ENCODE peak calls at places on chromosomes 2 and 18, in ten cellular contexts. G is prostate gland; B is right atrium auricular region; P is CD8-positive, alpha-beta T cell; S is cardiac fibroblast; X is WERI-Rb-1; K is lower lobe of right lung; I is right lobe of liver; O is BJ; Z is fibroblast of lung. L is an unnamed sample.

GRCh38 chr2:118095610-118096009 is 7.3 kb downstream of the INSIG2 start:
- DNase-seq in S (peak), Z (no peak), X (no peak), K (no peak), O (no peak), P (no peak), B (no peak), G (no peak), I (no peak), L (no peak)

GRCh38 chr2:240303896-240304745 is 131.3 kb upstream of the GPC1 start:
- DNase-seq in X (no peak), K (no peak), S (no peak), G (no peak), O (no peak), P (peak), I (no peak), Z (no peak), B (peak), L (peak)

GRCh38 chr18:46829947-46830346 is 73.1 kb upstream of the ST8SIA5 start:
- DNase-seq in S (no peak), Z (no peak), B (no peak), I (no peak), X (no peak), G (no peak), K (no peak), P (no peak), O (no peak), L (no peak)

GRCh38 chr18:79579807-79580480 is 99.7 kb upstream of the CTDP1 start:
- DNase-seq in X (peak), K (peak), P (no peak), O (no peak), Z (no peak), I (peak), B (no peak), G (no peak), S (no peak), L (peak)

GRCh38 chr2:128454980-128455709 is 136.5 kb upstream of the HS6ST1 start:
- DNase-seq in O (no peak), Z (no peak), S (no peak), X (no peak), I (no peak), G (no peak), P (peak), B (peak), K (no peak), L (no peak)

GRCh38 chr18:45589559-45590041 is 25.7 kb upstream of the SLC14A2 start:
- DNase-seq in X (no peak), G (no peak), P (no peak), I (no peak), O (peak), Z (peak), S (peak), B (no peak), K (no peak), L (no peak)

GRCh38 chr2:85405076-85405402 is 5.1 kb downstream of the CAPG start:
- DNase-seq in O (no peak), B (no peak), I (no peak), Z (no peak), K (no peak), X (no peak), P (no peak), G (no peak), S (no peak), L (no peak)

GRCh38 chr2:51003345-51004192 is 28.4 kb downstream of the NRXN1 start:
- DNase-seq in Z (no peak), I (no peak), S (peak), P (no peak), B (no peak), K (no peak), G (no peak), X (no peak), O (no peak), L (no peak)

GRCh38 chr2:233015048-233015645 is 2.1 kb upstream of the NGEF start:
- DNase-seq in O (no peak), K (no peak), G (no peak), X (no peak), P (no peak), B (no peak), S (no peak), Z (no peak), I (no peak), L (no peak)

GRCh38 chr18:79627750-79628294 is 51.8 kb upstream of the CTDP1 start:
- DNase-seq in Z (no peak), X (peak), O (no peak), B (no peak), I (no peak), S (no peak), G (no peak), K (no peak), P (no peak), L (peak)

GRCh38 chr2:65367517-65367916 is 64.9 kb downstream of the SPRED2 start:
- DNase-seq in X (no peak), B (no peak), G (peak), P (no peak), S (peak), K (no peak), O (peak), Z (peak), I (no peak), L (no peak)

GRCh38 chr2:233354971-233355574 is 779 bp downstream of the DGKD start:
- DNase-seq in Z (peak), G (peak), K (peak), B (no peak), S (peak), P (no peak), O (no peak), X (no peak), I (peak), L (no peak)

GRCh38 chr2:168452781-168453180 is 3.3 kb upstream of the CERS6 start:
- DNase-seq in S (no peak), X (no peak), Z (no peak), B (no peak), P (no peak), G (no peak), I (no peak), O (no peak), K (no peak), L (no peak)

GRCh38 chr2:232873292-232873908 is 3.3 kb downstream of the SNORC start:
- DNase-seq in B (no peak), O (no peak), S (no peak), K (no peak), P (no peak), X (no peak), I (no peak), G (no peak), Z (no peak), L (no peak)

GRCh38 chr2:160730296-160730995 is 236.8 kb upstream of the RBMS1 start:
- DNase-seq in X (peak), P (no peak), Z (no peak), S (no peak), G (no peak), O (no peak), K (no peak), B (no peak), I (no peak), L (no peak)

GRCh38 chr2:144115892-144116291 is 404.0 kb downstream of the ZEB2 start:
- DNase-seq in G (no peak), S (peak), Z (peak), B (no peak), P (no peak), I (no peak), K (no peak), O (no peak), X (no peak), L (no peak)

GRCh38 chr18:62919109-62919838 is 203.9 kb downstream of the PHLPP1 start:
- DNase-seq in G (no peak), B (no peak), Z (peak), X (peak), O (no peak), S (no peak), K (no peak), P (no peak), I (no peak), L (no peak)

GRCh38 chr2:119929537-119929936 is 83.3 kb upstream of the EPB41L5 start:
- DNase-seq in K (no peak), G (no peak), X (no peak), O (no peak), Z (no peak), B (no peak), S (no peak), I (no peak), P (no peak), L (no peak)

GRCh38 chr18:681985-682384 is 24.5 kb downstream of the TYMS start:
- DNase-seq in P (no peak), B (no peak), S (no peak), G (no peak), O (no peak), Z (no peak), I (no peak), X (no peak), K (no peak), L (no peak)

GRCh38 chr2:150477347-150477746 is 10.1 kb downstream of the RND3 start:
- DNase-seq in Z (peak), S (peak), X (peak), O (no peak), G (no peak), K (no peak), B (no peak), P (no peak), I (no peak), L (no peak)

GRCh38 chr18:10164241-10165160 is 250.7 kb downstream of the VAPA start:
- DNase-seq in Z (no peak), K (no peak), S (no peak), X (peak), G (no peak), B (no peak), P (no peak), I (no peak), O (no peak), L (no peak)

GRCh38 chr2:47592381-47592780 is 189.4 kb downstream of the MSH2 start:
- DNase-seq in P (no peak), K (no peak), Z (no peak), B (no peak), X (no peak), O (no peak), I (no peak), S (no peak), G (no peak), L (no peak)
- TF ChIP-seq CTCF in P (no peak), K (no peak), Z (no peak), B (no peak), X (no peak), O (no peak), I (no peak), S (no peak), G (no peak), L (no peak)

GRCh38 chr2:9797086-9797485 is 46.2 kb upstream of the TAF1B start:
- DNase-seq in X (no peak), I (peak), Z (no peak), O (no peak), B (no peak), S (no peak), P (no peak), G (no peak), K (no peak), L (no peak)

GRCh38 chr2:9793918-9794717 is 49.2 kb upstream of the TAF1B start:
- DNase-seq in X (peak), I (peak), Z (no peak), S (no peak), B (no peak), G (no peak), K (peak), O (no peak), P (no peak), L (no peak)

GRCh38 chr2:9795071-9795470 is 48.2 kb upstream of the TAF1B start:
- DNase-seq in I (peak), B (no peak), Z (no peak), G (no peak), K (no peak), S (no peak), X (no peak), O (no peak), P (no peak), L (no peak)

GRCh38 chr2:9797681-9798556 is 45.4 kb upstream of the TAF1B start:
- DNase-seq in K (no peak), O (no peak), P (no peak), S (no peak), I (peak), B (no peak), G (peak), X (peak), Z (no peak), L (peak)

DNA sequence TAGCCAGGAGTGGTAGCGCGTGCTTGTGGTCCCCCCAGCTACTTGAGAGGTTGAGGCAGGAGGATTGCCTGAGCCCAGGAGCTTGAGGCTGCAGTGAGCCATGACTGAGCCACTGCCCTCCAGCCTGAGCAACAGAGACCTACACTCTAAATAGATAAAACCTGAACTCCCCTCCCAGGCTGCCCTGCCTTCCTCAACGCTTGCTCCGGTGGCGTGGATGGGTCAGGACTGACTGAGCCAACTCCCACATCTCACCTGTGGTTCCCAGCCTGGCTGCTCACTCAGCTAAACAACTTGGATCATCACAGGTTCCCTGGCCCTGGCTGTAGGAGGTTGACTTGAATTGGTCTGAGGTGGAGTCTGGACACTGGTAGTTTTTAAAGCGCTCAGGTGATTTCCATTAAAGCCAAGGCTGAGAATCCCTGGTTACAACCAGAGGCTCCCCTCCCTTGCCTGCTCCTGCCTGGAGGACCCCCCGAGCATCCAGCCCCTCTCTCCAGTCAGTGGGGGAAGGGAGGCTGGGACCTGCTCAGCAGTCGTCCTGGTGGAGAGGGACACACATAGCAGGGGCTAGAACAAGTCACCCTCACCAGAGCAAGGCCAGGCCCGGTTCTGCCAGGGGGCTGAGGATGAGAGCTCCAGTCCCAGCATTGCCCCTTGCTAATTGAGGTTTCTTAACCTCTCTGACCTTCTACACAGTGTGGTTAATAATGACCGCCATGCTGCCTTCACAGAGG is 47.0 kb upstream of the TAF1B start:
- DNase-seq in I (peak), B (no peak), G (no peak), P (no peak), O (no peak), K (no peak), X (peak), S (no peak), Z (no peak), L (no peak)
- TF ChIP-seq CTCF in I (no peak), B (no peak), G (no peak), P (no peak), O (no peak), K (no peak), X (peak), S (peak), Z (no peak), L (peak)

DNA sequence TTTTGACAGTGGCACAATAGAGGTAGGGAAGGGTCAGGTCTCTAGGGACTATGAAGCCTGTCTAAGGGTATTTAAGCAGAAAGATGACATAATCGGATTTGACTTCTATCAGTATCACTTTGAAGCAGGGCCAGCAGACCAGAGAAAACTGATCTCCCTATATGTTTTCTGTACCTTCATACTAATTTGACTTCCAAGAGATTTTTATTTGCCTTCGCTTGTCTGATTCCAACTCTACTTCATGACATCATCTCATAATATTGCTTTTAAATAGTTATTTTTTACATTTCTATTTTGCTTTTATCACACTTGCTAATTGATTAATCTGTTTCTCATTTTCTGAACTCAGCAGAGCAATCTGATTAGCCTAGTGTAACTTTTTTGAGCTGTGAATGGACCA is 8.4 kb upstream of the HIBCH start:
- DNase-seq in B (no peak), Z (no peak), X (no peak), P (no peak), K (no peak), G (no peak), I (no peak), O (no peak), S (no peak), L (no peak)
- TF ChIP-seq CTCF in B (no peak), Z (no peak), X (no peak), P (no peak), K (no peak), G (no peak), I (no peak), O (no peak), S (no peak), L (no peak)

GRCh38 chr18:77108001-77108692 is 24.4 kb downstream of the MBP start:
- DNase-seq in K (no peak), Z (peak), S (peak), P (peak), X (peak), O (peak), I (no peak), B (peak), G (no peak), L (no peak)
- TF ChIP-seq CTCF in K (no peak), Z (no peak), S (no peak), P (no peak), X (no peak), O (no peak), I (no peak), B (no peak), G (no peak), L (no peak)

DNA sequence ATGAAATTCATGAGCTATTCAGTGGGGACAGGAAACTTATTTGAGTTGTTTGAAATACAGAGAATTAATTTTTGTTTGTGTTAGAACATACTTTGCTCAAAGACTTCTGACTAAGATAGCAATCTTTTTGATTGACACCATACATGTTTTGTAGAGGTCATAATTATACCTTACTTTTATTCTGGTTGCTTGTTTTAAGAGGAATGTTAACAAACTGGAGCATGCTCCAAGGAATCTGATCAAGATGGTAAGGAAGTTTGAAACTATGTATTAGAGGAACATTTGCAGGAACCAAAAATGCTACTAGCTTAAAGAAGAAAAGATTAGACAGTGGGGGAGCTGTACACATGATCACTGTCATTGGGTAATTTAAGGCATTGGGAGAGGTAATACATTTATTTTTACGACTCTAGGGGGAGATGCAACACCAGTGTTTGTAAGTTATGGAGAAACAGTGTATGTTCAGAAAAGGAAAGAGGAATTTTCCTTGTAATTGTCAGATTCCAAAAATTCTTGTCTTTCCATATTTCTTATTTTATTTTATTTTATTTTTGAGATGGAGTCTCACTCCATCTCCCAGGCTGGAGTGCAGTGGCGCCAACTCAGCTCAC is 8.0 kb downstream of the AGFG1 start:
- DNase-seq in Z (peak), O (no peak), G (no peak), S (peak), P (no peak), B (no peak), I (no peak), X (no peak), K (no peak), L (no peak)
- TF ChIP-seq CTCF in Z (peak), O (peak), G (peak), S (peak), P (no peak), B (no peak), I (peak), X (no peak), K (peak), L (peak)

DNA sequence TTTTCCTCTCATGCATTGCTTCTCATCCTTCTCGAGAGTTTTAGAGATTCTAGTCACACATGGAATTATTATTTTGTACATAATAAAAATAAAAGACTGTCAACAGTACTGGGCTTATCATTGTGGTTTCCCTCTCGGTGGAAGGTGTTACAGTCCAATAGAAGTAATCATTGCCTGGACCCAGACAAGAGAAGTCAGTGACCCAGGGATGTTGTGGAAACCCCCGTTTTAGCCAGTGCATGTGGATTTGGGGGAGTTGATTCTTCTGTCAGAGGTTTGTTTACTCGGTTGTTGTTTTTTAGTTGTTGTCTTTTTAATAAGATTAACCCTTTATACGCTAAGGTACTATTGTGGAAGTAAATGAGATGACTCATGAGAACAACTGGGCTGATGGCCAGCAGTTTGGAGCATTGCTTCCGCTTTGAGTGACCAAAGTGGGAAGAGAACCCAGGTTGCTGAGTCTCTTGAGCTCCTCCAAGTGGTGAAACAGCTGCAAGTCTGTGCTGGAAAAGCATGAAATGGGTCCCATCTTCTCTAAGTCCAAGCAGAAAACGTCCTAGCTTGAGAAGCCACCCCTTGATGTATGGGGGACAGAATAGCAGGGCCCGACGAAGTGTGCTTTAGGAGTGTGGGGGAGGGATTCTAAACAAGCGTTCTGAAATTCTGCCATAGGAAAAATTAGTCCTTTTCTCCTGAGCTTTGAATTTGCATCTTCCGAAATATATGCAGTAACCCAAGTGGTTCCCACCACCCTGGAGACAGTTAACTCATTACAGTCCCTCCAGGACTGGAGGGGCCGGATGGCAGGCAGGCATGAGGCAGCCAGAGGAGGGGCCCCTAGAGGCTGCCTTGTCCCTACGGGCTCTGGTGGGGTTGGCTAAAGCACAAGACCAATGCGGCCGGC is 61.8 kb upstream of the GPR45 start:
- DNase-seq in G (no peak), P (no peak), O (no peak), S (peak), B (peak), X (peak), I (no peak), K (peak), Z (peak), L (no peak)
- TF ChIP-seq CTCF in G (no peak), P (no peak), O (peak), S (peak), B (no peak), X (peak), I (peak), K (peak), Z (peak), L (peak)

DNA sequence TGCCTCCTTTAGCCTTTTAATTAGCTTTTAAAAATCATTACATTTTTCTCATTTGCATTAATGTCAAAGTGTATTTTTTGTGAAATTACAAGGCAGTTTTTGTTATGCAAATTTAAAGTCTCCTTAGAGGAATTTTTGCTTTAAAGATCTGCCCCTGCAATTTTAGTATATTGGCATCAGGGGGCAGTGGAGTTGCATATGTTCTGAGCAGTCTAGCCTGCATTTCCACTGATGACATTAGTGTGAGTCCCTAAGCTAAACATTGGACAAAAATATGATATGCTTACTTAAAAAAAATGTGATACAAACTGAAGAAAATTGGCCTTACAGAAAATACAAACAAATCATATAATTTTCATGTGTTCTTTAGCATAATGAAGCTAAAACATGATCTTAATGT is 426.5 kb downstream of the SLC4A3 start:
- DNase-seq in G (no peak), Z (peak), B (no peak), P (no peak), K (no peak), S (peak), O (no peak), I (no peak), X (no peak), L (no peak)
- TF ChIP-seq CTCF in G (no peak), Z (peak), B (no peak), P (no peak), K (no peak), S (peak), O (peak), I (no peak), X (no peak), L (peak)

GRCh38 chr18:72086421-72086820 is 457.7 kb downstream of the CBLN2 start:
- DNase-seq in O (no peak), I (no peak), K (no peak), B (no peak), G (no peak), X (no peak), S (peak), Z (peak), P (no peak), L (no peak)
- TF ChIP-seq CTCF in O (no peak), I (peak), K (no peak), B (no peak), G (peak), X (no peak), S (peak), Z (no peak), P (no peak), L (peak)

GRCh38 chr18:78411539-78411938 is 568.1 kb upstream of the SALL3 start:
- DNase-seq in I (no peak), G (no peak), Z (no peak), X (no peak), O (no peak), P (no peak), S (no peak), K (no peak), B (no peak), L (no peak)
- TF ChIP-seq CTCF in I (no peak), G (no peak), Z (no peak), X (no peak), O (no peak), P (no peak), S (no peak), K (no peak), B (no peak), L (no peak)